ENCODE peak calls at places on chromosomes 13 and 19, in eight cellular contexts. Q is NCI-H2029 treated with DMSO at 0.1 percent for 48 hours; V is RKO; K is AG09309; O is hepatic stellate cell; C is effector memory CD4-positive, alpha-beta T cell; G is cardiac fibroblast; Z is fibroblast of mammary gland. F is an unnamed sample.

GRCh38 chr19:38034153-38034835 is 127.3 kb downstream of the SIPA1L3 start:
- DNase-seq in C (no peak), Q (peak; percentile 6), G (no peak), Z (peak; percentile 57), O (no peak), K (no peak), V (no peak), F (no peak)

GRCh38 chr13:110254151-110254679 is 52.7 kb downstream of the COL4A1 start:
- DNase-seq in C (no peak), O (peak; percentile 40), Z (no peak), Q (no peak), V (no peak), G (no peak), K (no peak), F (no peak)

GRCh38 chr19:50820549-50821247 is 2.9 kb downstream of the KLK1 start:
- DNase-seq in V (no peak), C (no peak), Q (no peak), K (no peak), O (no peak), G (no peak), Z (no peak), F (no peak)

GRCh38 chr13:31267126-31267784 is 67.5 kb downstream of the B3GLCT start:
- DNase-seq in O (no peak), Z (no peak), K (no peak), C (no peak), G (peak; percentile 20), Q (no peak), V (no peak), F (no peak)

GRCh38 chr19:33214621-33215020 is 11.0 kb downstream of the SLC7A10 start:
- DNase-seq in Z (peak; percentile 23), C (no peak), O (peak; percentile 75), Q (no peak), K (no peak), V (no peak), G (peak; percentile 47), F (peak; percentile 52)

GRCh38 chr13:43874512-43875092 is 4.9 kb downstream of the CCDC122 start:
- DNase-seq in G (peak; percentile 67), K (no peak), O (no peak), Z (peak; percentile 55), C (no peak), Q (no peak), V (peak; percentile 71), F (peak; percentile 24)

GRCh38 chr13:98575009-98575866 is 1.7 kb downstream of the STK24 start:
- DNase-seq in G (peak; percentile 26), O (no peak), K (no peak), C (no peak), Z (no peak), V (peak; percentile 22), Q (no peak), F (no peak)

GRCh38 chr13:106987435-106987800 is 419.5 kb upstream of the ARGLU1 start:
- DNase-seq in Z (no peak), G (no peak), K (no peak), C (no peak), O (no peak), Q (no peak), V (no peak), F (no peak)

GRCh38 chr19:33797821-33798633 is 1.4 kb downstream of the KCTD15 start:
- DNase-seq in C (peak; percentile 15), G (peak; percentile 66), V (no peak), Q (no peak), K (no peak), O (peak; percentile 38), Z (no peak), F (peak; percentile 85)

GRCh38 chr19:30442715-30443114 is 70.5 kb downstream of the ZNF536 start:
- DNase-seq in V (no peak), K (no peak), Q (no peak), C (no peak), G (no peak), O (no peak), Z (no peak), F (no peak)

GRCh38 chr19:3975637-3976087 is 4.8 kb upstream of the DAPK3 start:
- DNase-seq in O (no peak), G (no peak), V (no peak), Z (no peak), K (no peak), C (no peak), Q (no peak), F (no peak)

GRCh38 chr13:49791753-49792549 is 531 bp downstream of the KPNA3 start:
- DNase-seq in V (peak; percentile 59), K (no peak), Q (no peak), C (peak; percentile 34), O (peak; percentile 47), G (peak; percentile 44), Z (peak; percentile 28), F (peak; percentile 84)

GRCh38 chr13:45575830-45576180 is 39.7 kb downstream of the ERICH6B start:
- DNase-seq in Z (no peak), Q (peak; percentile 3), C (no peak), V (no peak), K (no peak), G (no peak), O (no peak), F (no peak)

GRCh38 chr19:36973021-36973843 is 57.1 kb downstream of the ZNF568 start:
- DNase-seq in Z (peak; percentile 72), C (peak; percentile 73), K (peak; percentile 11), O (peak; percentile 84), V (no peak), G (peak; percentile 74), Q (peak; percentile 86), F (peak; percentile 90)

GRCh38 chr19:1057185-1057857 is 9.6 kb upstream of the ARHGAP45 start:
- DNase-seq in K (no peak), V (peak; percentile 51), Z (peak; percentile 75), O (no peak), Q (no peak), G (peak; percentile 73), C (no peak), F (no peak)

GRCh38 chr19:47369923-47370625 is 21.0 kb downstream of the DHX34 start:
- DNase-seq in O (peak; percentile 74), V (no peak), G (peak; percentile 57), C (no peak), Z (peak; percentile 81), Q (no peak), K (peak; percentile 34), F (peak; percentile 84)

GRCh38 chr19:8028951-8029491 is 23.5 kb upstream of the CCL25 start:
- DNase-seq in Z (peak; percentile 51), Q (no peak), O (peak; percentile 50), C (no peak), G (peak; percentile 62), V (no peak), K (no peak), F (peak; percentile 57)

GRCh38 chr13:110354715-110355473 is 47.8 kb downstream of the COL4A2 start:
- DNase-seq in Q (no peak), K (no peak), G (no peak), Z (no peak), O (peak; percentile 31), V (no peak), C (no peak), F (no peak)

GRCh38 chr13:33918199-33918932 is 100.4 kb downstream of the RFC3 start:
- DNase-seq in O (peak; percentile 10), V (peak; percentile 89), G (peak; percentile 78), K (peak; percentile 37), Q (no peak), C (no peak), Z (peak; percentile 90), F (peak; percentile 74)

GRCh38 chr13:69008503-69008902 is 1099.1 kb upstream of the ATXN8OS start:
- DNase-seq in Z (no peak), G (no peak), O (no peak), K (no peak), V (no peak), C (no peak), Q (no peak), F (no peak)

GRCh38 chr13:113743366-113744195 is 15.4 kb upstream of the TMEM255B start:
- DNase-seq in Z (no peak), K (no peak), C (no peak), Q (no peak), O (no peak), G (no peak), V (no peak), F (no peak)

GRCh38 chr13:32427852-32428580 is at the start of gene N4BP2L1:
- DNase-seq in V (peak; percentile 83), K (no peak), G (peak; percentile 60), Q (no peak), Z (peak; percentile 37), O (peak; percentile 60), C (peak; percentile 84), F (peak; percentile 79)

GRCh38 chr13:26605845-26606244 is 48.4 kb downstream of the WASF3 start:
- DNase-seq in Q (no peak), K (no peak), Z (no peak), C (no peak), G (no peak), O (no peak), V (peak; percentile 20), F (no peak)

GRCh38 chr19:3459322-3459881 is 20.9 kb downstream of the SMIM24 start:
- DNase-seq in K (peak; percentile 60), Q (no peak), V (no peak), G (peak; percentile 96), O (peak; percentile 96), Z (peak; percentile 93), C (no peak), F (peak; percentile 97)

GRCh38 chr13:51988988-51989618 is 22.1 kb downstream of the ATP7B start:
- DNase-seq in G (no peak), Q (no peak), C (no peak), V (no peak), O (no peak), K (no peak), Z (no peak), F (no peak)

GRCh38 chr13:64239372-64239771 is 2823.7 kb upstream of the PCDH20 start:
- DNase-seq in C (no peak), Q (no peak), Z (peak; percentile 17), K (peak; percentile 11), O (peak; percentile 4), V (peak; percentile 23), G (peak; percentile 60), F (peak; percentile 58)

GRCh38 chr13:52001120-52001731 is 10.0 kb downstream of the ATP7B start:
- DNase-seq in O (peak; percentile 48), K (peak; percentile 8), G (peak; percentile 63), C (no peak), Z (peak; percentile 59), Q (peak; percentile 20), V (peak; percentile 80), F (peak; percentile 71)

F was measured in GM03348.